ENCODE peak calls at places on chromosomes 6 and 20, in six cellular contexts. T is activated T-cell treated with anti-CD3 and anti-CD28 coated beads for 1 hour; X is endothelial cell of umbilical vein; A is activated CD8-positive, alpha-beta T cell treated with anti-CD3 and anti-CD28 coated beads, Interleukin-2, amount 10 ng/mL, durations not matched to agents 7 days and 5 days; V is activated gamma-delta T cell treated with Interleukin-2 at 50 U/mL for 16 hours; S is NCI-H446 treated with DMSO at 0.1 percent for 48 hours. H is an unnamed sample.

GRCh38 chr6:33817520-33817919 is 13.7 kb upstream of the MLN start:
- DNase-seq in T (no peak), X (no peak), A (no peak), V (no peak), S (no peak), H (no peak)

GRCh38 chr6:127459231-127459641 is at the start of gene KIAA0408:
- DNase-seq in T (no peak), S (no peak), A (no peak), X (peak), V (no peak), H (no peak)

GRCh38 chr6:45642331-45643126 is 264.8 kb upstream of the SUPT3H start:
- DNase-seq in S (no peak), V (no peak), T (no peak), A (no peak), X (no peak), H (no peak)

GRCh38 chr6:170248861-170249600 is 41.8 kb downstream of the DLL1 start:
- DNase-seq in X (no peak), A (no peak), V (no peak), T (no peak), S (no peak), H (no peak)

GRCh38 chr6:137389150-137389664 is 105.0 kb downstream of the OLIG3 start:
- DNase-seq in X (no peak), A (peak), T (peak), S (no peak), V (peak), H (no peak)

GRCh38 chr6:82013561-82014275 is 233.8 kb downstream of the IBTK start:
- DNase-seq in T (no peak), V (no peak), A (no peak), S (no peak), X (peak), H (no peak)

GRCh38 chr6:34657037-34657306 is 39.6 kb downstream of the ILRUN start:
- DNase-seq in S (no peak), A (no peak), V (no peak), T (no peak), X (no peak), H (no peak)

GRCh38 chr20:62356143-62356947 is 10.8 kb downstream of the LAMA5 start:
- DNase-seq in A (no peak), V (no peak), S (peak), T (no peak), X (peak), H (no peak)

GRCh38 chr20:38685853-38686473 is 38.3 kb upstream of the SLC32A1 start:
- DNase-seq in X (peak), A (peak), T (peak), V (peak), S (no peak), H (no peak)

GRCh38 chr6:75223461-75223860 is 17.6 kb upstream of the COL12A1 start:
- DNase-seq in T (no peak), A (no peak), X (no peak), V (no peak), S (no peak), H (no peak)

GRCh38 chr6:166559211-166559610 is 27.3 kb downstream of the RAMACL start:
- DNase-seq in A (no peak), X (no peak), S (no peak), T (no peak), V (no peak), H (no peak)

GRCh38 chr6:44569931-44570385 is 182.5 kb downstream of the CDC5L start:
- DNase-seq in X (no peak), A (no peak), V (no peak), T (no peak), S (no peak), H (no peak)

GRCh38 chr6:2596222-2596621 is 154.5 kb downstream of the MYLK4 start:
- DNase-seq in S (no peak), X (no peak), T (no peak), A (no peak), V (no peak), H (no peak)

GRCh38 chr6:122610690-122611455 is 668 bp downstream of the PKIB start:
- DNase-seq in X (peak), A (peak), S (peak), T (no peak), V (no peak), H (no peak)

GRCh38 chr20:63706852-63707557 is 771 bp downstream of the ARFRP1 start:
- DNase-seq in T (peak), X (peak), S (no peak), V (peak), A (peak), H (no peak)

GRCh38 chr6:33732819-33733218 is 13.9 kb downstream of the IP6K3 start:
- DNase-seq in S (no peak), T (no peak), X (no peak), V (no peak), A (no peak), H (no peak)